ENCODE peak calls at places on chromosomes 7 and 10, in seven cellular contexts. Z, G, W, L, T, Y and I are unnamed samples.
A peak's percentile ranks its signal among the peaks of the same experiment; 100 is the strongest.

GRCh38 chr7:25663877-25664276 is 435.6 kb upstream of the NPVF start:
- DNase-seq in Y (no peak), L (no peak), Z (no peak), G (no peak), W (no peak), T (no peak), I (no peak)

GRCh38 chr7:55133630-55134392 is 115.0 kb downstream of the EGFR start:
- DNase-seq in Z (no peak), G (peak; percentile 99), L (peak; percentile 83), W (peak; percentile 87), Y (no peak), T (no peak), I (peak; percentile 100)

GRCh38 chr7:150830957-150831356 is 21.4 kb upstream of the AOC1 start:
- DNase-seq in Z (no peak), G (no peak), W (peak; percentile 58), Y (no peak), T (peak; percentile 89), L (no peak), I (peak; percentile 62)

GRCh38 chr7:100171087-100171681 is 2.8 kb upstream of the GAL3ST4 start:
- DNase-seq in Z (peak; percentile 34), G (no peak), T (no peak), Y (no peak), W (peak; percentile 53), L (no peak), I (no peak)

GRCh38 chr10:29634764-29635625 is at the start of gene SVIL:
- DNase-seq in L (peak; percentile 79), G (peak; percentile 72), Z (peak; percentile 92), T (peak; percentile 78), Y (no peak), W (peak; percentile 74), I (no peak)

GRCh38 chr7:39428221-39428620 is 138.0 kb upstream of the YAE1 start:
- DNase-seq in Z (peak; percentile 43), G (peak; percentile 67), L (no peak), T (no peak), W (no peak), Y (no peak), I (no peak)

GRCh38 chr10:52257692-52258075 is 56.4 kb upstream of the DKK1 start:
- DNase-seq in G (no peak), T (no peak), W (no peak), Z (no peak), Y (no peak), L (no peak), I (no peak)

GRCh38 chr10:113381906-113382562 is 170.8 kb upstream of the HABP2 start:
- DNase-seq in L (no peak), Y (no peak), Z (peak; percentile 45), W (no peak), G (peak; percentile 44), T (no peak), I (no peak)

GRCh38 chr7:28546067-28546466 is 133.7 kb downstream of the CREB5 start:
- DNase-seq in L (no peak), Z (no peak), W (no peak), T (no peak), Y (no peak), G (no peak), I (no peak)

GRCh38 chr10:28463676-28464395 is 69.1 kb upstream of the WAC start:
- DNase-seq in T (peak; percentile 70), L (no peak), Y (no peak), W (no peak), G (no peak), Z (no peak), I (no peak)

GRCh38 chr10:60399343-60399742 is 9.7 kb upstream of the ANK3 start:
- DNase-seq in L (no peak), G (no peak), T (no peak), W (no peak), Z (no peak), Y (no peak), I (no peak)

GRCh38 chr10:11830836-11831519 is 7.8 kb downstream of the PROSER2 start:
- DNase-seq in W (peak; percentile 45), L (no peak), T (no peak), Z (peak; percentile 91), G (peak; percentile 43), Y (no peak), I (peak; percentile 35)

GRCh38 chr10:99927719-99928280 is 81.9 kb downstream of the DNMBP start:
- DNase-seq in L (no peak), Z (no peak), W (peak; percentile 44), G (no peak), T (peak; percentile 54), Y (no peak), I (no peak)

GRCh38 chr10:29757551-29758297 is 123.0 kb upstream of the SVIL start:
- DNase-seq in Z (no peak), T (peak; percentile 43), L (no peak), W (peak; percentile 72), Y (no peak), G (peak; percentile 62), I (peak; percentile 90)

GRCh38 chr7:112298543-112299100 is 92.1 kb downstream of the ZNF277 start:
- DNase-seq in G (no peak), Z (peak; percentile 10), T (no peak), L (no peak), Y (no peak), W (no peak), I (no peak)

GRCh38 chr10:69883256-69883655 is 81.5 kb downstream of the COL13A1 start:
- DNase-seq in Y (no peak), W (peak; percentile 66), T (peak; percentile 58), G (no peak), L (no peak), Z (peak; percentile 74), I (peak; percentile 38)

DNA sequence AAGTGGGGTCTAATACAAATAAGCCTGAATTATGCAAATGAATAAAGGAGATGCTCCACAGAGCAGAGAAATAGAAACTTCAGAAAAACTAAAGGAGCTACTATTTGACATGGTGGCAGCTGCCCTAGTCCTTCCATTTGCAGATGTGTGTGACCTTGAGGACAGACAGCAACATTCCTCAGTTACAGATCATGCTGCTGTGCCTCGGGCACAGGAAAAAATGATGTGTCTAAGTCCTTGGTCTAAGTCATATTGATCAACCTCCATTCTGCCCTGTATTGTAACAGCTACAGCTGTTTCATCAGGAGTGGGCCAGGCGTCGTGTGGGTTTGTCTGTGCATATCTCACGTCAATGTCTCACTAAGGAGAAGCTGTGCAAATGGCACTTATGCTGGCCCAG is 710.4 kb downstream of the TNS3 start:
- DNase-seq in L (no peak), Z (no peak), W (no peak), T (no peak), Y (no peak), G (no peak), I (no peak)
- H3K4me1 ChIP-seq in L (no peaks in the 10 kb centered on the region), Z (no peaks in the 10 kb centered on the region), W (no peaks in the 10 kb centered on the region), T (no peaks in the 10 kb centered on the region), Y (no peaks in the 10 kb centered on the region), G (no peaks in the 10 kb centered on the region), I (no peaks in the 10 kb centered on the region)

DNA sequence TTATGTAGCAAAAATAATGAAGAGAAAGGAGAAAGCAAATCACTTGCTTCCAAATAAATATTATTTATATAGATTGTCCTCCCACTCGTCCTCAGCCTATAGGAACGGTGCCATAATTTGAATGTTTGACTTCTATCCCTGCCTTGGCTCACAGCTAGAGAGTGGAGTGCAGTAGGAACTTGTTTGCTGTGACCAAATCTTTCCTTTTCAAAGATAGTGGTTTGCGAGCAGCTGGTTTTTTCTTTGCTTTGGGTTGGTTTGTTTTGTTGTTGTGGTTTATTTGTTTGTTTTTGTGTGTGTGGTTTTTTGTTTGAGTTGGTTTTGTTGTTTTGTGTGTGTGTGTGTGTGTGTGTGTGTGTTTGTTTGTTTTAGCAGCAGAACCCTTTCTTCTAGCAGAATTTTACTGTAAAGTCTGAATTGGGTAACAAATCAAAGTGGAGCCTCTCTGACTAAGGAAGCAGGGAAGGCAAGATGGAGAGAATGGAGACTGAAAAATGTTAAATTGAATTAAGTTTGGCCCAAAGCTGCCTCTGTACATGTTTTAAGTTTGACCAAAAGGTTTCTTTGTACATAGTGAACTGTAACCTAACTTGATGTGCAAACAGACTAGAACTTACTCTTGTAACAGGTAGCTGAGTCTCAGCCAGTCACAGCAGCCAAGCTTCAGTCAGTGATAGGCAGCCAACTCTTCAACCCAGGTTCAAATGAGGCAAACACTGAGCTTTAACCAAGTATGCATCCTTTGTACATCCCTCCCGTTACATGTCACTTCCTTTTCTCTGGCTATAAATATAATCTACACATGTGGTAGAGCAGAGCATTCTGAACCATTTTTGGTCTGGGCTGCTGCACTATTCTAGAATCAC is 149.5 kb upstream of the LRGUK start:
- DNase-seq in G (no peak), Y (no peak), L (no peak), T (no peak), W (no peak), Z (no peak), I (no peak)
- H3K4me3 ChIP-seq in G (no peak overlapping the region), Y (no peak overlapping the region), L (no peak overlapping the region), T (no peak overlapping the region), W (no peak overlapping the region), Z (no peak overlapping the region), I (no peak overlapping the region)

DNA sequence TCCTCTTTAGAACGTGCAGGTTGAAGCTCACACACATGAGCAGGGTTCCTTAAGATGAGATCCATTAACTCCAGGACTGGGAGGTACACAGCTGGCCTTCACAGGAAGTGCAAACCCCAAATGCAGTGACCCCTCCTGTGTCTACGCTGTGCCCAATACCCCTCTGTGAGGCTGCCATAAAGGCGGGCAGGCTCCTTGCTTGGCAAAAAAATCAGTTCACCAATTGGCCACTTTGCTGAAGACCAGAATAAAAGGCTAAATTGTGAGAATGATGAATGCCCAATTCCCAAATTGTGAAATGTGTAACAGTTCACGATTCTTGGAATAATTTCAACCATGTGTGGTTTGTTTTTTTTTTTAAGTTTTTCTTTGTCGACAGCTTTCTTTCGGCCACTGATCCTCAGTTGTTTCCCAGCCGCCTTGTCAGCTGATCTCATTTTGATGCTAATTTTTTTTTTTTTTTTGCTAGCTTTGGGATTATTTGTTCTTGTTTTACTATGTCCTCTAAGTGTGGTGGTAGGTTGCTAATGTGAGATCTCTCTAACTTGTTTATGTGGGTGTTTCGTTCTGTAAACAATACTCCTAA is 101.9 kb upstream of the PRSS58 start:
- DNase-seq in Y (no peak), Z (no peak), W (no peak), T (no peak), G (no peak), L (no peak), I (no peak)
- H3K4me1 ChIP-seq in Y (no peaks in the 10 kb centered on the region), Z (no peaks in the 10 kb centered on the region), W (no peaks in the 10 kb centered on the region), T (no peaks in the 10 kb centered on the region), G (no peaks in the 10 kb centered on the region), L (no peaks in the 10 kb centered on the region), I (peaks cover 28% of the 10 kb centered on the region)

DNA sequence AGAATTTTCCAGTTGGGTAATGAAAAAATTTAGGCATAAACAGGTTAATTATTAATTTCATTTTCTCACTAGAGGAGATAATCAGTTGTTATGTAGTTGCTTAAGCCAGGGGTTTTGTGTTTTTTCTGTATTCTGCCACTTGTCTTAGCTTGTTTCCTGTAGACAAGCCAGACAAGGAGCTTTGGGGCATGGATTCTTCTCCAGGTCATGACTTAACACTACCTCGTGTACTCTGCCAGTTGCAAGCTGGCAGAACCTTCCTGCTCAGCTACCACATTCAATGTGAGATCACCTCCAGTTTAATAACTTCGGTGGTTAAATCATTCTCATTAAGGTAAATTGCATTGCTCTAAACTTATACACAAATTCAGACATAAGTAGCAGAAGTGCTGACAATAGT is 1.8 kb downstream of the CCM2 start:
- DNase-seq in W (no peak), Z (no peak), L (no peak), Y (no peak), G (no peak), T (no peak), I (no peak)
- H3K4me3 ChIP-seq in W (no peak overlapping the region), Z (no peak overlapping the region), L (no peak overlapping the region), Y (peak overlapping the region; percentile 83), G (peak overlapping the region; percentile 93), T (no peak overlapping the region), I (peak overlapping the region; percentile 57)